ENCODE peak calls at places on chromosomes 3 and 15, in six cellular contexts. I is psoas muscle; S is MM.1S; K is NCI-H1694; P is activated CD8-positive, alpha-beta memory T cell treated with anti-CD3 and anti-CD28 coated beads for 1 hour; T is kidney. Z is an unnamed sample.

GRCh38 chr3:71512000-71512399 is 71.5 kb downstream of the FOXP1 start:
- DNase-seq in I (no peak), S (peak; percentile 54), K (no peak), P (no peak), T (no peak), Z (no peak)

GRCh38 chr3:62567097-62568021 is 194.0 kb upstream of the FEZF2 start:
- DNase-seq in I (peak; percentile 52), S (no peak), K (no peak), P (no peak), T (no peak), Z (no peak)

GRCh38 chr15:89361451-89362202 is 27.0 kb upstream of the POLG start:
- DNase-seq in I (peak; percentile 80), S (peak; percentile 58), K (peak; percentile 9), P (peak; percentile 42), T (peak; percentile 89), Z (peak; percentile 81)

GRCh38 chr3:79724206-79724605 is 43.6 kb downstream of the ROBO1 start:
- DNase-seq in I (no peak), S (no peak), K (no peak), P (no peak), T (no peak), Z (no peak)

GRCh38 chr3:48528754-48529153 is 24.8 kb upstream of the SHISA5 start:
- DNase-seq in I (no peak), S (no peak), K (no peak), P (no peak), T (peak; percentile 15), Z (no peak)

GRCh38 chr3:128517648-128518047 is 24.6 kb upstream of the GATA2 start:
- DNase-seq in I (no peak), S (no peak), K (no peak), P (no peak), T (no peak), Z (no peak)

GRCh38 chr3:150699068-150699635 is 4.6 kb downstream of the ERICH6 start:
- DNase-seq in I (no peak), S (no peak), K (no peak), P (no peak), T (no peak), Z (no peak)

GRCh38 chr3:43036621-43037331 is 57.7 kb downstream of the GASK1A start:
- DNase-seq in I (no peak), S (no peak), K (no peak), P (no peak), T (no peak), Z (no peak)

GRCh38 chr3:194296448-194296831 is 54.7 kb downstream of the CPN2 start:
- DNase-seq in I (no peak), S (no peak), K (no peak), P (no peak), T (peak; percentile 90), Z (no peak)

GRCh38 chr3:196640501-196640968 is 1.0 kb downstream of the NRROS start:
- DNase-seq in I (no peak), S (peak; percentile 18), K (no peak), P (no peak), T (peak; percentile 68), Z (peak; percentile 53)

GRCh38 chr3:144556392-144556791 is 584.8 kb downstream of the DIPK2A start:
- DNase-seq in I (no peak), S (no peak), K (no peak), P (no peak), T (no peak), Z (no peak)

GRCh38 chr3:139358857-139359562 is 15.2 kb downstream of the MRPS22 start:
- DNase-seq in I (no peak), S (no peak), K (no peak), P (no peak), T (no peak), Z (no peak)

GRCh38 chr3:13459605-13460340 is 20.3 kb upstream of the HDAC11 start:
- DNase-seq in I (no peak), S (no peak), K (no peak), P (no peak), T (no peak), Z (no peak)

Z was measured in RPMI8226.